ENCODE peak calls at places on chromosome 6, in eight cellular contexts. I is HS-5; A is AG08396; K is kidney tubule cell; J is H7; M is stimulated activated CD8-positive, alpha-beta memory T cell treated with anti-CD3 and anti-CD28 coated beads, Interleukin-4, amount 100 ng/mL, for 4 hours; Q is endothelial cell; N is hepatic stellate cell. F is an unnamed sample.

GRCh38 chr6:42661540-42662153 is 60.8 kb downstream of the PRPH2 start:
- DNase-seq in I (peak), A (peak), K (peak), J (peak), M (peak), Q (peak), N (peak), F (peak)

GRCh38 chr6:2196079-2196679 is 49.2 kb downstream of the GMDS start:
- DNase-seq in I (peak), A (peak), K (peak), J (peak), M (no peak), Q (peak), N (peak), F (peak)

GRCh38 chr6:47278545-47278944 is 31.2 kb downstream of the TNFRSF21 start:
- DNase-seq in I (no peak), A (peak), K (peak), J (no peak), M (no peak), Q (no peak), N (no peak), F (peak)

GRCh38 chr6:149499066-149499465 is 14.3 kb upstream of the ZC3H12D start:
- DNase-seq in I (peak), A (no peak), K (peak), J (no peak), M (no peak), Q (no peak), N (peak), F (peak)

GRCh38 chr6:7267521-7268091 is 45.4 kb downstream of the SSR1 start:
- DNase-seq in I (peak), A (peak), K (peak), J (peak), M (no peak), Q (no peak), N (peak), F (peak)

GRCh38 chr6:3011592-3011991 is 11.9 kb downstream of the NQO2 start:
- DNase-seq in I (no peak), A (no peak), K (no peak), J (no peak), M (no peak), Q (no peak), N (no peak), F (no peak)

GRCh38 chr6:32882879-32883250 is 28.9 kb downstream of the PSMB9 start:
- DNase-seq in I (peak), A (peak), K (peak), J (no peak), M (no peak), Q (no peak), N (peak), F (no peak)

GRCh38 chr6:150720774-150721233 is 121.1 kb downstream of the PLEKHG1 start:
- DNase-seq in I (no peak), A (no peak), K (peak), J (no peak), M (no peak), Q (no peak), N (no peak), F (no peak)

GRCh38 chr6:131651782-131652181 is 14.7 kb downstream of the ENPP3 start:
- DNase-seq in I (no peak), A (no peak), K (no peak), J (no peak), M (no peak), Q (no peak), N (no peak), F (no peak)

GRCh38 chr6:235763-236360 is 56.4 kb upstream of the DUSP22 start:
- DNase-seq in I (no peak), A (no peak), K (peak), J (no peak), M (peak), Q (no peak), N (no peak), F (no peak)

GRCh38 chr6:148952147-148953041 is 205.6 kb downstream of the UST start:
- DNase-seq in I (no peak), A (no peak), K (no peak), J (no peak), M (no peak), Q (no peak), N (peak), F (no peak)

GRCh38 chr6:1930356-1930755 is 315.0 kb downstream of the GMDS start:
- DNase-seq in I (no peak), A (no peak), K (no peak), J (no peak), M (no peak), Q (no peak), N (no peak), F (no peak)

GRCh38 chr6:123332070-123332469 is 304.7 kb downstream of the TRDN start:
- DNase-seq in I (no peak), A (no peak), K (no peak), J (no peak), M (no peak), Q (no peak), N (no peak), F (no peak)

GRCh38 chr6:161166677-161167076 is 107.2 kb downstream of the AGPAT4 start:
- DNase-seq in I (no peak), A (no peak), K (no peak), J (no peak), M (no peak), Q (no peak), N (no peak), F (no peak)

GRCh38 chr6:148441454-148441911 is 98.8 kb downstream of the SASH1 start:
- DNase-seq in I (peak), A (peak), K (peak), J (no peak), M (no peak), Q (no peak), N (peak), F (peak)

GRCh38 chr6:20377623-20378265 is 23.9 kb upstream of the E2F3 start:
- DNase-seq in I (peak), A (peak), K (peak), J (no peak), M (no peak), Q (no peak), N (peak), F (peak)

GRCh38 chr6:109867970-109868358 is 110.1 kb upstream of the GPR6 start:
- DNase-seq in I (no peak), A (no peak), K (no peak), J (no peak), M (no peak), Q (no peak), N (no peak), F (peak)

GRCh38 chr6:1987640-1988039 is 257.8 kb downstream of the GMDS start:
- DNase-seq in I (peak), A (no peak), K (peak), J (no peak), M (no peak), Q (no peak), N (no peak), F (peak)

GRCh38 chr6:22041797-22042489 is 254.9 kb downstream of the PRL start:
- DNase-seq in I (no peak), A (peak), K (peak), J (no peak), M (no peak), Q (no peak), N (peak), F (no peak)

GRCh38 chr6:163323719-163324118 is 90.8 kb upstream of the QKI start:
- DNase-seq in I (no peak), A (no peak), K (no peak), J (no peak), M (no peak), Q (no peak), N (no peak), F (no peak)

GRCh38 chr6:144580039-144580438 is 294.9 kb downstream of the UTRN start:
- DNase-seq in I (no peak), A (no peak), K (no peak), J (no peak), M (no peak), Q (no peak), N (no peak), F (no peak)

GRCh38 chr6:73409395-73409794 is 14.8 kb downstream of the DDX43 start:
- DNase-seq in I (no peak), A (no peak), K (no peak), J (no peak), M (no peak), Q (no peak), N (no peak), F (no peak)

GRCh38 chr6:29980501-29980900 is 38.2 kb downstream of the HLA-A start:
- DNase-seq in I (no peak), A (no peak), K (no peak), J (no peak), M (no peak), Q (no peak), N (no peak), F (no peak)

GRCh38 chr6:32483968-32484613 is 44.4 kb downstream of the HLA-DRA start:
- DNase-seq in I (no peak), A (no peak), K (no peak), J (peak), M (no peak), Q (no peak), N (no peak), F (no peak)